ENCODE peak calls at places on chromosome 13, in five cellular contexts. V, A, U, T and D are unnamed samples.

GRCh38 chr13:19845758-19846157 is 17.7 kb downstream of the ZMYM5 start:
- DNase-seq in A (no peak), V (peak), U (peak), T (no peak), D (no peak)

GRCh38 chr13:112241288-112241687 is 134.9 kb upstream of the SPACA7 start:
- DNase-seq in V (no peak), A (no peak), T (no peak), U (no peak), D (no peak)

GRCh38 chr13:20340136-20340758 is 108.1 kb upstream of the GJB6 start:
- DNase-seq in U (no peak), V (no peak), T (no peak), A (no peak), D (no peak)

GRCh38 chr13:33150146-33150545 is 133.9 kb downstream of the KL start:
- DNase-seq in U (no peak), A (no peak), T (no peak), V (peak), D (no peak)

GRCh38 chr13:31209172-31209818 is 9.5 kb downstream of the B3GLCT start:
- DNase-seq in U (peak), A (peak), T (no peak), V (peak), D (no peak)

GRCh38 chr13:48302920-48303330 is 626 bp upstream of the RB1 start:
- DNase-seq in A (no peak), U (peak), V (peak), T (no peak), D (no peak)

GRCh38 chr13:102638741-102639140 is 42.0 kb downstream of the TPP2 start:
- DNase-seq in A (no peak), V (no peak), U (no peak), T (no peak), D (no peak)

GRCh38 chr13:28474491-28475134 is 20.3 kb downstream of the FLT1 start:
- DNase-seq in U (peak), V (no peak), T (no peak), A (no peak), D (no peak)

GRCh38 chr13:48978942-48979601 is 3.4 kb downstream of the FNDC3A start:
- DNase-seq in A (no peak), V (no peak), U (no peak), T (no peak), D (no peak)

GRCh38 chr13:40306817-40307216 is 359.6 kb downstream of the FOXO1 start:
- DNase-seq in A (no peak), V (no peak), T (no peak), U (no peak), D (no peak)

GRCh38 chr13:51601601-51602348 is 17.5 kb downstream of the WDFY2 start:
- DNase-seq in A (no peak), U (no peak), V (no peak), T (no peak), D (no peak)

GRCh38 chr13:111213964-111214726 is 99.0 kb downstream of the ARHGEF7 start:
- DNase-seq in A (no peak), V (no peak), T (no peak), U (peak), D (no peak)

GRCh38 chr13:45564108-45564507 is 51.4 kb downstream of the ERICH6B start:
- DNase-seq in V (peak), T (no peak), A (no peak), U (no peak), D (peak)

GRCh38 chr13:31742102-31742695 is 2.9 kb downstream of the RXFP2 start:
- DNase-seq in A (peak), T (peak), V (peak), U (peak), D (peak)

GRCh38 chr13:95319551-95320274 is 18.5 kb upstream of the ABCC4 start:
- DNase-seq in A (no peak), V (no peak), T (no peak), U (no peak), D (no peak)

GRCh38 chr13:51818771-51819511 is 15.0 kb upstream of the DHRS12 start:
- DNase-seq in V (peak), T (no peak), U (peak), A (no peak), D (no peak)

GRCh38 chr13:40101708-40102359 is 446.4 kb downstream of the COG6 start:
- DNase-seq in A (no peak), T (no peak), V (no peak), U (no peak), D (no peak)

GRCh38 chr13:26941345-26942174 is 181.0 kb upstream of the GPR12 start:
- DNase-seq in T (no peak), V (peak), A (no peak), U (peak), D (no peak)

GRCh38 chr13:27088619-27089018 is 83.0 kb downstream of the USP12 start:
- DNase-seq in V (no peak), U (no peak), T (no peak), A (no peak), D (no peak)

GRCh38 chr13:98189841-98190505 is 12.9 kb upstream of the RNF113B start:
- DNase-seq in U (no peak), A (no peak), V (no peak), T (no peak), D (no peak)

GRCh38 chr13:41597348-41598041 is 140.1 kb downstream of the RGCC start:
- DNase-seq in V (peak), U (no peak), T (no peak), A (no peak), D (no peak)

GRCh38 chr13:31105020-31105800 is 56.5 kb downstream of the HSPH1 start:
- DNase-seq in V (peak), T (no peak), A (no peak), U (no peak), D (no peak)

GRCh38 chr13:73107970-73108369 is 49.2 kb downstream of the KLF5 start:
- DNase-seq in A (no peak), U (no peak), T (no peak), V (no peak), D (no peak)

GRCh38 chr13:39635564-39635963 is 19.9 kb upstream of the COG6 start:
- DNase-seq in A (no peak), V (no peak), U (no peak), T (no peak), D (no peak)

GRCh38 chr13:48775804-48776203 is 122.1 kb downstream of the CYSLTR2 start:
- DNase-seq in A (no peak), V (peak), T (no peak), U (peak), D (no peak)

GRCh38 chr13:52707375-52707774 is 32.2 kb downstream of the CNMD start:
- DNase-seq in U (peak), A (no peak), V (no peak), T (no peak), D (no peak)

GRCh38 chr13:20609145-20609544 is 42.2 kb downstream of the IFT88 start:
- DNase-seq in A (no peak), T (no peak), U (peak), V (peak), D (no peak)

GRCh38 chr13:18944501-18945068 is 237.0 kb downstream of the TUBA3C start:
- DNase-seq in V (no peak), A (no peak), U (no peak), T (no peak), D (no peak)

GRCh38 chr13:21297452-21297851 is 121.0 kb downstream of the MRPL57 start:
- DNase-seq in V (no peak), T (no peak), A (no peak), U (no peak), D (peak)

GRCh38 chr13:27712421-27712820 is 79.9 kb upstream of the GSX1 start:
- DNase-seq in A (no peak), V (no peak), U (peak), T (no peak), D (no peak)

GRCh38 chr13:98576963-98577822 is at the start of gene STK24:
- DNase-seq in U (peak), A (peak), V (peak), T (peak), D (peak)

GRCh38 chr13:39362652-39363390 is 240.2 kb downstream of the LHFPL6 start:
- DNase-seq in T (no peak), A (no peak), U (no peak), V (peak), D (no peak)

GRCh38 chr13:27523345-27524073 is 73.1 kb upstream of the MTIF3 start:
- DNase-seq in A (no peak), T (no peak), V (no peak), U (no peak), D (no peak)

GRCh38 chr13:97174638-97175037 is 47.5 kb upstream of the MBNL2 start:
- DNase-seq in V (no peak), U (no peak), T (no peak), A (no peak), D (no peak)

GRCh38 chr13:85503797-85504196 is 295.4 kb downstream of the SLITRK6 start:
- DNase-seq in U (no peak), T (no peak), A (no peak), V (peak), D (no peak)

GRCh38 chr13:95822303-95822702 is 145.4 kb downstream of the DNAJC3 start:
- DNase-seq in V (no peak), A (no peak), T (no peak), U (no peak), D (no peak)

GRCh38 chr13:97141564-97142005 is 80.5 kb upstream of the MBNL2 start:
- DNase-seq in V (peak), A (peak), T (no peak), U (peak), D (peak)

GRCh38 chr13:85575110-85575509 is 224.1 kb downstream of the SLITRK6 start:
- DNase-seq in V (no peak), A (no peak), U (no peak), T (no peak), D (no peak)

GRCh38 chr13:22428188-22428828 is 752.5 kb upstream of the SGCG start:
- DNase-seq in A (no peak), T (no peak), V (no peak), U (peak), D (no peak)

GRCh38 chr13:24233351-24233901 is 72.9 kb downstream of the SPATA13 start:
- DNase-seq in T (no peak), U (peak), A (no peak), V (peak), D (no peak)

DNA sequence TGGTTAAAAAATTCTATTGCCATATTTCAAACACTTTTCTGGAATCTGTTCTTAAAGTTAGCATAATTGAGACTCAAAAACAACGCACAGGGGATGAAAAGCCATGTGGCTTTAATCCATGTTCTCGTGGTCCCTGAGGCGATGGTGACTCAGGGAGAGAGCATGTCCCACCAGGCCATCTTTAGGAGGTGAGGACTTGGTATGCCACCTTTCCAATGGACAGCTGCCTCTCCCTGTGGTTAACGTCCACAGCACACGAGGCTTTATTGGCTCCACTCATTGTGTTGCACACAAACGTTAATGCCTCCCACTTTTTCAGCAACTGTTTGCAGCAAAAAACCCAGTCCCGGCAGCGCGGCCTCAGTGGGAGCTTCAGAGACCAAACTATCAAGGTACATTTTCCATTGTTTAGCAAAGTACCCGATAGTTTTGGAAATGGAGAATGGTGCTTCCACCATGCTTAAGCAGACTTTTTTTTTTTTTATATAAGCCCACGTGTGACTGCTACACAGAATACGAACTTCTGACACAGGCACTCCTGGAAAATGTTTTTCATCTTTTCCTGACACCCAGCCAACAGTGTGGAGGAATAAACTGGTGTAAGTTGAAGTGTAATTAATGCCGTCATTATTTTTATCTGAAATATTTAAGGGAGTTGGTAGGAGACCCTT is 51.2 kb downstream of the EFNB2 start:
- DNase-seq in U (peak), V (no peak), A (no peak), T (no peak), D (no peak)
- H3K14ac ChIP-seq in U (no peak), V (no peak), A (no peak), T (no peak), D (no peak)

DNA sequence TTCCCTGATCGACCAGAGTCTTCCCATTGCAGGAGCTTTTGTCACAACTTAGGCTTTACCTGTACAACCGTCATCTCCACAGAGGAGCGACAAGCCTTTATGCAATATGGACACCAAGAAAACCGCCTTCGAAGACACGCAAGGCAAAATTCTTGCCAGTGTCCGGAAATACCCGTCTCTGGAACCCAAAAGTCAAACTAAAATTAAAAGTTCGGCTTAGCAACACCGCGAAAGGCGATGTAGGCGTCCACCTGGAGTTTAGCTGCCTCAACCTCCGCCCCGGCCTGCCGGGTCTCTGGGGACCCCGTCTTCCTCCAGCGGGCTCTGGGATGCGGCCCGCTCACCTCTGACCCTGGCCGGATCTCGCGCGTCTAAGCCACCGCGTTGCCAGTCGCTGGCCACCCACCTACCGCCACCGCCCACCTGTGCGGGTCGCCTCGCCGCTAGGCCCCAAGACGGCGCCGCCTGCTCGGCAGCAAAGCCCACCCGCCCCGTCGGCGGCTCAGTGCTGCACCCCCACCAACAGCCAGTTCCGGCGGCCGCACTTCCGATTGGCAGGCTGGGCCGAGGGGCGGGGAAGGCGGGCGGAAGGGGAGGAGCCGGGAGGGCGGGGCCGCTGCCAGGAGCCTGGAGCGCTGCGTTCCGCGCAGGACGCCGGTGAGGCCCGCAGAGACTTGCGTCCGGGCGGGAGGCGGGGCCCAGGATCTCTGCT is at the start of gene SUPT20H:
- DNase-seq in U (peak), A (peak), V (peak), T (peak), D (peak)
- H3K14ac ChIP-seq in U (peak), A (peak), V (peak), T (no peak), D (no peak)

GRCh38 chr13:80338781-80339577 is 1.9 kb downstream of the SPRY2 start:
- DNase-seq in V (peak), A (peak), U (peak), T (peak), D (peak)
- H3K14ac ChIP-seq in V (peak), A (no peak), U (peak), T (no peak), D (peak)

DNA sequence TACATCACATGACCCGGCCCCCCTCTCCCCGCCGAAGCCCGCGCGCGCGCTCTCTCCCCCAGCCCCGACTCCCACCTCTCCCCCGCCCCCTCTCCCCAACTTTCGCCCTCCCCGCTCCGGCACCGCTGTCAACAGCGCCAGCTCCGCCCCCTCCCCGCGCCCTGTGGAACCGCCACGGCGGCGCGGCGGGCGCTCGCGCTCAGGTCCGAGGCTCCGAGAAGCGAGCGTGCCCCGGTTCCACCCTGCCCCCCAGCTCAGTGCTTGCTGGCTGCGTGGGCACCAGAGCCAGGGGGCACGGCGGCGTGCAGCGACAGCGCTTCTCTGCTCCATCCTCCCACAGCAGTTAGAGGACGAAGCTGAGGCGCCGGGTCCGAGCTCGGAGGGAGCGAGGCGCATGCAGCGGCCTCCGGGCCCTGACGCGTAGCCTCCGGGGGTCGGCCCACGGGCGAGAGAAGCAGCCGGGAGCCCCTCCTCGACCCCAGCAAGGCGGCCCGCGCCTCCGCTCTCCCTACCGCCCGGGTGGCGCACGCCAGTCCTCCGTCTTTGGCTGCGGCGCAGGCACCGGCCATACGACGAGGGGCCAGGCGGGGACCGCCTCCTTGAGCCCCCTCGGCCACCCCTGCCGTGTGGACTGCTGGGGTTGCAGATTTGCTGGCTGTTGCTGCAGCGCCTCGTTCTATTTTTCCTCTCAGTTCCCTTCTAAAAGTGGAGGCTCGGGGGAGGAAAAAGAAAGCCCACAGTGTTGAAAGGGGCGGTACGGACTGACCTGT is 109.5 kb downstream of the KCNRG start:
- DNase-seq in V (peak), T (peak), U (peak), A (peak), D (peak)
- H3K14ac ChIP-seq in V (peak), T (no peak), U (peak), A (no peak), D (peak)